ENCODE peak calls at places on chromosomes 3 and 15, in seven cellular contexts. E, R, B, Y, D, X and N are unnamed samples.

GRCh38 chr15:89774492-89774891 is 1.6 kb upstream of the MESP2 start:
- DNase-seq in E (no peak), R (no peak), B (no peak), Y (no peak), D (no peak), X (no peak), N (no peak)

GRCh38 chr15:33145447-33145846 is 49.1 kb downstream of the FMN1 start:
- DNase-seq in E (no peak), R (no peak), B (peak), Y (no peak), D (no peak), X (no peak), N (no peak)

GRCh38 chr15:67248106-67248505 is 6.4 kb downstream of the AAGAB start:
- DNase-seq in E (peak), R (no peak), B (no peak), Y (no peak), D (no peak), X (no peak), N (peak)

GRCh38 chr3:165544432-165544831 is 292.8 kb downstream of the BCHE start:
- DNase-seq in E (no peak), R (no peak), B (no peak), Y (no peak), D (no peak), X (no peak), N (no peak)

GRCh38 chr15:85897207-85897817 is 102.6 kb upstream of the KLHL25 start:
- DNase-seq in E (no peak), R (no peak), B (no peak), Y (no peak), D (no peak), X (no peak), N (no peak)

GRCh38 chr15:95324596-95325135 is 1005.8 kb upstream of the NR2F2 start:
- DNase-seq in E (no peak), R (no peak), B (no peak), Y (no peak), D (no peak), X (no peak), N (no peak)

GRCh38 chr15:100966997-100967396 is 47.8 kb downstream of the LRRK1 start:
- DNase-seq in E (no peak), R (no peak), B (no peak), Y (no peak), D (no peak), X (no peak), N (no peak)

GRCh38 chr3:48502728-48503168 is 1.2 kb downstream of the SHISA5 start:
- DNase-seq in E (no peak), R (no peak), B (no peak), Y (no peak), D (no peak), X (no peak), N (no peak)

GRCh38 chr15:27757050-27757449 is 342.1 kb downstream of the OCA2 start:
- DNase-seq in E (no peak), R (no peak), B (peak), Y (no peak), D (no peak), X (no peak), N (no peak)

GRCh38 chr3:49124991-49125670 is 4.5 kb upstream of the USP19 start:
- DNase-seq in E (no peak), R (no peak), B (peak), Y (no peak), D (no peak), X (no peak), N (no peak)

GRCh38 chr3:99637381-99638111 is 848 bp upstream of the COL8A1 start:
- DNase-seq in E (peak), R (no peak), B (no peak), Y (no peak), D (no peak), X (no peak), N (peak)

GRCh38 chr3:131361464-131362421 is 19.8 kb upstream of the NUDT16 start:
- DNase-seq in E (peak), R (peak), B (peak), Y (no peak), D (no peak), X (peak), N (peak)

GRCh38 chr15:70633394-70633793 is 130.0 kb downstream of the UACA start:
- DNase-seq in E (no peak), R (no peak), B (no peak), Y (no peak), D (no peak), X (no peak), N (no peak)

GRCh38 chr15:85381850-85382751 is 1.7 kb downstream of the AKAP13 start:
- DNase-seq in E (no peak), R (no peak), B (peak), Y (no peak), D (no peak), X (no peak), N (no peak)

GRCh38 chr15:57477736-57478522 is 101.6 kb downstream of the CGNL1 start:
- DNase-seq in E (no peak), R (no peak), B (no peak), Y (peak), D (no peak), X (no peak), N (no peak)